ENCODE peak calls at places on chromosome 3, in six cellular contexts. I, A, U, F, J and D are unnamed samples.

GRCh38 chr3:73549071-73549600 is 75.6 kb downstream of the PDZRN3 start:
- DNase-seq in I (no peak), A (no peak), U (no peak), F (no peak), J (no peak), D (no peak)

GRCh38 chr3:194572131-194572789 is 61.0 kb downstream of the TMEM44 start:
- DNase-seq in I (peak; percentile 97), A (no peak), U (no peak), F (no peak), J (peak; percentile 90), D (peak; percentile 98)

GRCh38 chr3:102229062-102229655 is 205.7 kb upstream of the ZPLD1 start:
- DNase-seq in I (peak; percentile 62), A (peak; percentile 60), U (peak; percentile 81), F (peak; percentile 80), J (peak; percentile 71), D (peak; percentile 73)

GRCh38 chr3:111072016-111072891 is 638 bp downstream of the NECTIN3 start:
- DNase-seq in I (peak; percentile 25), A (no peak), U (peak; percentile 42), F (no peak), J (peak; percentile 36), D (peak; percentile 58)

GRCh38 chr3:192930585-192930984 is 12.9 kb upstream of the MB21D2 start:
- DNase-seq in I (no peak), A (no peak), U (no peak), F (no peak), J (no peak), D (no peak)

GRCh38 chr3:40166997-40167396 is 142.5 kb upstream of the EIF1B start:
- DNase-seq in I (no peak), A (no peak), U (peak; percentile 71), F (no peak), J (no peak), D (no peak)

GRCh38 chr3:57821765-57822164 is 65.7 kb downstream of the SLMAP start:
- DNase-seq in I (no peak), A (no peak), U (no peak), F (no peak), J (no peak), D (no peak)

GRCh38 chr3:111538687-111539086 is 3.3 kb upstream of the CD96 start:
- DNase-seq in I (peak; percentile 72), A (no peak), U (no peak), F (no peak), J (no peak), D (peak; percentile 89)

GRCh38 chr3:152969557-152970300 is 134.8 kb downstream of the P2RY1 start:
- DNase-seq in I (no peak), A (no peak), U (no peak), F (no peak), J (peak; percentile 55), D (peak; percentile 42)

GRCh38 chr3:159877924-159878323 is 110.7 kb upstream of the IL12A start:
- DNase-seq in I (peak; percentile 82), A (no peak), U (no peak), F (no peak), J (no peak), D (no peak)

GRCh38 chr3:107426223-107426622 is 49.0 kb downstream of the CCDC54 start:
- DNase-seq in I (no peak), A (no peak), U (no peak), F (no peak), J (no peak), D (no peak)

GRCh38 chr3:141498592-141499223 is 11.9 kb downstream of the RASA2 start:
- DNase-seq in I (no peak), A (no peak), U (no peak), F (no peak), J (no peak), D (peak; percentile 17)

GRCh38 chr3:148218222-148218621 is 479.5 kb upstream of the AGTR1 start:
- DNase-seq in I (no peak), A (no peak), U (no peak), F (no peak), J (no peak), D (no peak)

GRCh38 chr3:127760361-127760760 is 62.0 kb downstream of the MGLL start:
- DNase-seq in I (no peak), A (no peak), U (no peak), F (no peak), J (no peak), D (no peak)

GRCh38 chr3:135982404-135982761 is 16.9 kb downstream of the PPP2R3A start:
- DNase-seq in I (peak; percentile 52), A (no peak), U (no peak), F (no peak), J (no peak), D (no peak)

GRCh38 chr3:43691120-43692002 is 623 bp downstream of the ABHD5 start:
- DNase-seq in I (peak; percentile 22), A (no peak), U (peak; percentile 87), F (peak; percentile 36), J (peak; percentile 67), D (peak; percentile 59)

GRCh38 chr3:73547427-73548036 is 77.2 kb downstream of the PDZRN3 start:
- DNase-seq in I (peak; percentile 94), A (no peak), U (no peak), F (no peak), J (no peak), D (peak; percentile 73)

DNA sequence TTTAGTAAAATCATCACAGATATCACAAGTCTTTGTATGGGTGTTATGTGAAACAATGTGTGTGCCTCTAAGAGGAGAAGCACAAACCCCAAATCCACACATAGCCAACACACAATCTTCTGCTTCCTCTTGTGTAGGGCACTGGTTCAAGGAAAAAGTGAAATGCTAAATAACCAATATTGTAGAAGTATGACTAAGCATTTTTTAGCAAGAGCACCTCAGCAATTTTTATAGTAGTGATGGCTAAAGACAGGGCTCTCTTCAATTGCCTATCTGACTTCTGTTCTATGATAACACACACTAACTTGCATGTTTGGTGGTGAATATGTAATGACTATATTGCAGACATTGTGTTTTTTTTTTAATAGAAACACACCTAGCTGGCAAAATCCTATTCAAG is 997.9 kb upstream of the ALCAM start:
- DNase-seq in I (no peak), A (no peak), U (no peak), F (no peak), J (no peak), D (no peak)
- H2AFZ ChIP-seq in I (no peak overlapping the region), A (no peak overlapping the region), U (no peak overlapping the region), F (no peak overlapping the region), J (no peak overlapping the region), D (no peak overlapping the region)

GRCh38 chr3:5442106-5442785 is 254.7 kb downstream of the EDEM1 start:
- DNase-seq in I (no peak), A (no peak), U (no peak), F (no peak), J (no peak), D (no peak)

GRCh38 chr3:5441401-5441800 is 253.9 kb downstream of the EDEM1 start:
- DNase-seq in I (no peak), A (no peak), U (no peak), F (no peak), J (no peak), D (no peak)

GRCh38 chr3:5442786-5443138 is 255.3 kb downstream of the EDEM1 start:
- DNase-seq in I (no peak), A (no peak), U (no peak), F (no peak), J (no peak), D (no peak)

GRCh38 chr3:5437296-5438010 is 249.9 kb downstream of the EDEM1 start:
- DNase-seq in I (no peak), A (no peak), U (no peak), F (no peak), J (no peak), D (no peak)

DNA sequence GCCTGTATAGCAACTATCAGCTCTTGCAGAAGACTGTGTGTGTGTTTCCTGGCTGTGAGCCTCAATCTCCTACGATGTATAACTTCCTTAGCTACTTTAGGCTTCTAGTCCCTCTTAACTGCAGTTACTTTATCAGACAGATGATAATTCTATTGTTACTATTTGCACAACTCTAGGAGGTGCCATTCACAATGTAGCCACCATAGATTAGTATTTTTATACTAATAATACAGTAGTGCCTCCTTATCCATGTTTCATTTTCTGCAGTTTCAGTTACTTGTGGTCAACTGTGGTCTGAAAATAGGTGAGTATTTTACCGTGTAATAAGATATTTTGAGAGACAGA is 250.5 kb downstream of the EDEM1 start:
- DNase-seq in I (no peak), A (no peak), U (no peak), F (no peak), J (no peak), D (no peak)
- H3K14ac ChIP-seq in I (no peak overlapping the region), A (no peak overlapping the region), U (no peak overlapping the region), F (no peak overlapping the region), J (no peak overlapping the region), D (no peak overlapping the region)

GRCh38 chr3:42491876-42492507 is 10.5 kb upstream of the VIPR1 start:
- DNase-seq in I (no peak), A (no peak), U (peak; percentile 12), F (no peak), J (no peak), D (no peak)
- H2AFZ ChIP-seq in I (no peak overlapping the region), A (no peak overlapping the region), U (no peak overlapping the region), F (no peak overlapping the region), J (no peak overlapping the region), D (no peak overlapping the region)

DNA sequence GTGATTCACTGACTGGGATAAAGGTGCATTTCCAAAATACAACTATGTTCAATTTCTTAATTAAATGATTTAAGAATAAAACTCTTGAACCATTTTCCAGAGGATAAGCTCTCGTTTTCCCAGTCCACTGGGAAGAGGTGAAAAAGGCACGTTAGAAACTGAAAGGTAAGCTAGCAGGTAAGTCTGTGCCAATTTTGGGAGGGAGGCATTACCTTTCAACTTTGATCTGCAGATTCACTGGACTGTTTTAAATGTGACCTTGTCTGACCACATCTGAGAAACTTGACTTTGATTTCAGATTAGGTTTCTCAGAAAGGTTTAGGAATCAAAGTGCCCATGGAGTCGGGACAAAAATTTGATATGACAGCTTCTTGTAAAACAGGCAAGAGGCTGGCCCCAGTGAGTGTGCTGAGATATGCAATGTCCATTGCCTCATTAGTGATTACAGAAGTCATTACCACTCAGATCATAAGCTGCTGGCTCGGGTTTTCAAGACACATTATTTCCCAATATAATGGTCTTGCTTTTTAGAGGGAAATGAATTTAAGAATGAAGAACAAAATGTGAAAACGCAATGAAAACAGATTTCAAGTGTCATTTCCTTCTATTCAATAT is 118.8 kb downstream of the ADAMTS9 start:
- DNase-seq in I (no peak), A (no peak), U (no peak), F (no peak), J (no peak), D (no peak)
- H3K14ac ChIP-seq in I (no peak overlapping the region), A (no peak overlapping the region), U (no peak overlapping the region), F (no peak overlapping the region), J (no peak overlapping the region), D (no peak overlapping the region)

GRCh38 chr3:54986294-54986693 is 58.4 kb upstream of the LRTM1 start:
- DNase-seq in I (no peak), A (no peak), U (no peak), F (no peak), J (no peak), D (no peak)
- H2AFZ ChIP-seq in I (no peak overlapping the region), A (no peak overlapping the region), U (no peak overlapping the region), F (no peak overlapping the region), J (no peak overlapping the region), D (no peak overlapping the region)